ENCODE peak calls at places on chromosomes 5 and 9, in four cellular contexts. One of them, this sample, is unnamed.

GRCh38 chr5:26003966-26004365 is 1034.4 kb downstream of the CDH9 start:
- DNase-seq in GM12878: no peak
- DNase-seq in K562: no peak
- DNase-seq in HepG2: no peak
- DNase-seq in this sample: no peak

GRCh38 chr9:38129366-38129765 is 60.3 kb upstream of the SHB start:
- DNase-seq in GM12878: no peak
- DNase-seq in K562: no peak
- DNase-seq in HepG2: no peak
- DNase-seq in this sample: no peak

GRCh38 chr9:88387035-88387732 is 1.1 kb upstream of the SPIN1 start:
- DNase-seq in HepG2: peak; percentile 18
- DNase-seq in K562: peak; percentile 8
- DNase-seq in GM12878: no peak
- DNase-seq in this sample: peak; percentile 23

GRCh38 chr9:136545065-136545965 is 533 bp downstream of the NOTCH1 start:
- DNase-seq in GM12878: no peak
- DNase-seq in K562: peak; percentile 55
- DNase-seq in HepG2: no peak
- DNase-seq in this sample: no peak

GRCh38 chr5:133240425-133241091 is 188.7 kb downstream of the HSPA4 start:
- DNase-seq in GM12878: peak; percentile 76
- DNase-seq in HepG2: peak; percentile 90
- DNase-seq in K562: peak; percentile 93
- DNase-seq in this sample: no peak

GRCh38 chr9:134206317-134207300 is 42.2 kb upstream of the RNU6ATAC start:
- DNase-seq in HepG2: no peak
- DNase-seq in K562: no peak
- DNase-seq in GM12878: no peak
- DNase-seq in this sample: no peak

GRCh38 chr9:118558891-118559290 is 810.3 kb downstream of the BRINP1 start:
- DNase-seq in K562: no peak
- DNase-seq in GM12878: no peak
- DNase-seq in HepG2: no peak
- DNase-seq in this sample: no peak

GRCh38 chr5:171907731-171908343 is 98.6 kb downstream of the FBXW11 start:
- DNase-seq in GM12878: no peak
- DNase-seq in K562: peak; percentile 63
- DNase-seq in HepG2: peak; percentile 56
- DNase-seq in this sample: peak; percentile 62

GRCh38 chr5:98997000-98997399 is 68.2 kb upstream of the CHD1 start:
- DNase-seq in K562: no peak
- DNase-seq in HepG2: peak; percentile 44
- DNase-seq in GM12878: no peak
- DNase-seq in this sample: no peak

GRCh38 chr5:153965102-153965645 is 73.5 kb downstream of the FAM114A2 start:
- DNase-seq in GM12878: peak; percentile 13
- DNase-seq in K562: peak; percentile 77
- DNase-seq in HepG2: peak; percentile 55
- DNase-seq in this sample: peak; percentile 78

GRCh38 chr9:127122176-127123151 is at the start of gene ANGPTL2:
- DNase-seq in GM12878: no peak
- DNase-seq in K562: peak; percentile 25
- DNase-seq in HepG2: peak; percentile 43
- DNase-seq in this sample: no peak

GRCh38 chr5:34756781-34757624 is 82.0 kb upstream of the TTC23L start:
- DNase-seq in K562: no peak
- DNase-seq in HepG2: peak; percentile 83
- DNase-seq in GM12878: no peak
- DNase-seq in this sample: no peak

GRCh38 chr5:151153766-151154272 is 3.8 kb downstream of the ANXA6 start:
- DNase-seq in HepG2: no peak
- DNase-seq in K562: no peak
- DNase-seq in GM12878: no peak
- DNase-seq in this sample: no peak

GRCh38 chr5:78778538-78778937 is 130.0 kb upstream of the LHFPL2 start:
- DNase-seq in K562: no peak
- DNase-seq in HepG2: no peak
- DNase-seq in GM12878: no peak
- DNase-seq in this sample: no peak

GRCh38 chr5:36502608-36503007 is 103.8 kb upstream of the SLC1A3 start:
- DNase-seq in K562: no peak
- DNase-seq in HepG2: no peak
- DNase-seq in GM12878: no peak
- DNase-seq in this sample: no peak

GRCh38 chr5:79795764-79796398 is 106.2 kb downstream of the CMYA5 start:
- DNase-seq in HepG2: no peak
- DNase-seq in GM12878: no peak
- DNase-seq in K562: peak; percentile 61
- DNase-seq in this sample: no peak

GRCh38 chr9:88533951-88534455 is 975 bp upstream of the NXNL2 start:
- DNase-seq in GM12878: no peak
- DNase-seq in K562: peak; percentile 61
- DNase-seq in HepG2: no peak
- DNase-seq in this sample: peak; percentile 21

GRCh38 chr9:14198544-14199510 is 115.1 kb downstream of the NFIB start:
- DNase-seq in K562: no peak
- DNase-seq in GM12878: no peak
- DNase-seq in HepG2: no peak
- DNase-seq in this sample: no peak

GRCh38 chr9:10050016-10050415 is 562.8 kb downstream of the PTPRD start:
- DNase-seq in K562: no peak
- DNase-seq in HepG2: no peak
- DNase-seq in GM12878: no peak
- DNase-seq in this sample: no peak

GRCh38 chr5:142825378-142826089 is 55.4 kb downstream of the ARHGAP26 start:
- DNase-seq in K562: no peak
- DNase-seq in GM12878: no peak
- DNase-seq in HepG2: no peak
- DNase-seq in this sample: no peak

GRCh38 chr9:37085233-37085632 is 35.1 kb upstream of the ZCCHC7 start:
- DNase-seq in GM12878: no peak
- DNase-seq in K562: no peak
- DNase-seq in HepG2: no peak
- DNase-seq in this sample: no peak

GRCh38 chr9:76773051-76773450 is 8.8 kb downstream of the PCA3 start:
- DNase-seq in HepG2: no peak
- DNase-seq in K562: no peak
- DNase-seq in GM12878: no peak
- DNase-seq in this sample: no peak

GRCh38 chr9:4301971-4302427 is 2.1 kb upstream of the GLIS3 start:
- DNase-seq in K562: no peak
- DNase-seq in GM12878: no peak
- DNase-seq in HepG2: no peak
- DNase-seq in this sample: no peak

GRCh38 chr5:163079618-163080017 is 357.8 kb upstream of the CCNG1 start:
- DNase-seq in HepG2: no peak
- DNase-seq in K562: no peak
- DNase-seq in GM12878: no peak
- DNase-seq in this sample: peak; percentile 7

GRCh38 chr9:33320568-33321261 is 30.4 kb downstream of the NFX1 start:
- DNase-seq in K562: no peak
- DNase-seq in HepG2: no peak
- DNase-seq in GM12878: no peak
- DNase-seq in this sample: no peak

GRCh38 chr5:55918097-55919035 is 67.2 kb downstream of the IL31RA start:
- DNase-seq in K562: no peak
- DNase-seq in GM12878: no peak
- DNase-seq in HepG2: no peak
- DNase-seq in this sample: no peak

GRCh38 chr5:152177626-152178349 is 227.3 kb downstream of the NMUR2 start:
- DNase-seq in HepG2: no peak
- DNase-seq in K562: no peak
- DNase-seq in GM12878: no peak
- DNase-seq in this sample: no peak

GRCh38 chr5:80884086-80884813 is 75.9 kb upstream of the RASGRF2 start:
- DNase-seq in K562: no peak
- DNase-seq in HepG2: no peak
- DNase-seq in GM12878: no peak
- DNase-seq in this sample: no peak

GRCh38 chr9:90489066-90489465 is 153.6 kb downstream of the DIRAS2 start:
- DNase-seq in HepG2: no peak
- DNase-seq in K562: no peak
- DNase-seq in GM12878: no peak
- DNase-seq in this sample: no peak

GRCh38 chr9:22446950-22447606 is 454 bp downstream of the DMRTA1 start:
- DNase-seq in GM12878: no peak
- DNase-seq in HepG2: no peak
- DNase-seq in K562: no peak
- DNase-seq in this sample: peak; percentile 69

GRCh38 chr9:268616-269015 is 54.0 kb downstream of the DOCK8 start:
- DNase-seq in GM12878: no peak
- DNase-seq in K562: no peak
- DNase-seq in HepG2: no peak
- DNase-seq in this sample: no peak

GRCh38 chr9:121943463-121943862 is 149.6 kb downstream of the TTLL11 start:
- DNase-seq in HepG2: no peak
- DNase-seq in GM12878: no peak
- DNase-seq in K562: no peak
- DNase-seq in this sample: no peak

GRCh38 chr5:96778409-96778808 is 29.3 kb downstream of the ERAP1 start:
- DNase-seq in GM12878: no peak
- DNase-seq in HepG2: no peak
- DNase-seq in K562: no peak
- DNase-seq in this sample: no peak

GRCh38 chr5:76204713-76205112 is 121.5 kb downstream of the SV2C start:
- DNase-seq in K562: no peak
- DNase-seq in GM12878: no peak
- DNase-seq in HepG2: no peak
- DNase-seq in this sample: no peak

GRCh38 chr5:151660616-151661015 is 26.1 kb downstream of the SPARC start:
- DNase-seq in GM12878: no peak
- DNase-seq in HepG2: no peak
- DNase-seq in K562: no peak
- DNase-seq in this sample: no peak

GRCh38 chr5:142904421-142904820 is 134.2 kb downstream of the ARHGAP26 start:
- DNase-seq in HepG2: no peak
- DNase-seq in GM12878: no peak
- DNase-seq in K562: no peak
- DNase-seq in this sample: no peak

DNA sequence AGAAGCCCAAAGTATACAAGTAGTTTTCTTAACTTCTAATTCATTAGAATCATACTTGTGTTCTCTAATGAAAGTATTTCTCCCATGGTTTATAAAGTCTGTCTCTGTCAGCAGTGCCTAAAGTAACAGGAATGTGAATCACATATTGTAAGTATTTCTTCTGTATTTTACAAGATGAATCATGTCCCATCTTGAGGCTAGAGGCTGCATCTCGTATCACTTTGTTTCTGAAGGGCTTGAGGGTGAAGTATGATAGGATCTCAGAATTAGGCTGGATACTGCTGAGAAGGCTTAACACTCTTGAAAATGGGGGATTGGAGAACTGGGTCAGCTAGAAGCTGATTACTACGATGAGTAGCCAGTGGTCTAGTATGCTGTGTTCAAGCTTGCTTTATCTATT is 242.2 kb upstream of the ACTBL2 start:
- DNase-seq in HepG2: no peak
- DNase-seq in K562: no peak
- DNase-seq in GM12878: no peak
- DNase-seq in this sample: no peak
- TF ChIP-seq TARDBP in HepG2: no peak
- TF ChIP-seq TARDBP in K562: no peak
- TF ChIP-seq TARDBP in GM12878: no peak
- TF ChIP-seq TARDBP in this sample: no peak

GRCh38 chr5:73485715-73486114 is 12.5 kb upstream of the BTF3 start:
- DNase-seq in HepG2: no peak
- DNase-seq in K562: no peak
- DNase-seq in GM12878: no peak
- DNase-seq in this sample: no peak

GRCh38 chr5:73490088-73490487 is 8.2 kb upstream of the BTF3 start:
- DNase-seq in HepG2: no peak
- DNase-seq in K562: no peak
- DNase-seq in GM12878: no peak
- DNase-seq in this sample: no peak

GRCh38 chr5:73486119-73486899 is 11.9 kb upstream of the BTF3 start:
- DNase-seq in HepG2: no peak
- DNase-seq in K562: no peak
- DNase-seq in GM12878: no peak
- DNase-seq in this sample: no peak

GRCh38 chr5:73488806-73489205 is 9.4 kb upstream of the BTF3 start:
- DNase-seq in GM12878: no peak
- DNase-seq in HepG2: no peak
- DNase-seq in K562: peak; percentile 54
- DNase-seq in this sample: no peak

GRCh38 chr5:73487815-73488214 is 10.4 kb upstream of the BTF3 start:
- DNase-seq in GM12878: no peak
- DNase-seq in HepG2: no peak
- DNase-seq in K562: no peak
- DNase-seq in this sample: no peak
- TF ChIP-seq FOXK2 in GM12878: no peak
- TF ChIP-seq FOXK2 in HepG2: no peak
- TF ChIP-seq FOXK2 in K562: no peak
- TF ChIP-seq FOXK2 in this sample: no peak

GRCh38 chr9:96609732-96610131 is 9.9 kb downstream of the CDC14B start:
- DNase-seq in GM12878: no peak
- DNase-seq in K562: no peak
- DNase-seq in HepG2: no peak
- DNase-seq in this sample: no peak

GRCh38 chr9:96615421-96615820 is 4.2 kb downstream of the CDC14B start:
- DNase-seq in K562: no peak
- DNase-seq in HepG2: no peak
- DNase-seq in GM12878: no peak
- DNase-seq in this sample: no peak

GRCh38 chr9:96611302-96611701 is 8.3 kb downstream of the CDC14B start:
- DNase-seq in K562: no peak
- DNase-seq in GM12878: no peak
- DNase-seq in HepG2: no peak
- DNase-seq in this sample: no peak

GRCh38 chr9:96612966-96613589 is 6.6 kb downstream of the CDC14B start:
- DNase-seq in K562: no peak
- DNase-seq in GM12878: no peak
- DNase-seq in HepG2: no peak
- DNase-seq in this sample: no peak

GRCh38 chr9:96612105-96612965 is 7.3 kb downstream of the CDC14B start:
- DNase-seq in K562: no peak
- DNase-seq in GM12878: no peak
- DNase-seq in HepG2: peak; percentile 84
- DNase-seq in this sample: no peak
- TF ChIP-seq TARDBP in K562: no peak
- TF ChIP-seq TARDBP in GM12878: no peak
- TF ChIP-seq TARDBP in HepG2: peak; percentile 45
- TF ChIP-seq TARDBP in this sample: no peak

GRCh38 chr5:69300537-69301203 is 31.9 kb downstream of the CCDC125 start:
- DNase-seq in HepG2: no peak
- DNase-seq in GM12878: no peak
- DNase-seq in K562: peak; percentile 33
- DNase-seq in this sample: no peak

GRCh38 chr5:69309380-69309779 is 23.2 kb downstream of the CCDC125 start:
- DNase-seq in K562: no peak
- DNase-seq in HepG2: no peak
- DNase-seq in GM12878: no peak
- DNase-seq in this sample: no peak

GRCh38 chr5:69299625-69300024 is 33.0 kb downstream of the CCDC125 start:
- DNase-seq in GM12878: no peak
- DNase-seq in HepG2: no peak
- DNase-seq in K562: no peak
- DNase-seq in this sample: no peak

GRCh38 chr5:69308046-69308553 is 24.5 kb downstream of the CCDC125 start:
- DNase-seq in HepG2: no peak
- DNase-seq in K562: no peak
- DNase-seq in GM12878: no peak
- DNase-seq in this sample: no peak

GRCh38 chr5:69305512-69305911 is 27.1 kb downstream of the CCDC125 start:
- DNase-seq in HepG2: no peak
- DNase-seq in GM12878: no peak
- DNase-seq in K562: no peak
- DNase-seq in this sample: no peak
- TF ChIP-seq FOXK2 in HepG2: no peak
- TF ChIP-seq FOXK2 in GM12878: no peak
- TF ChIP-seq FOXK2 in K562: no peak
- TF ChIP-seq FOXK2 in this sample: no peak

This sample was measured in HEK293T.